ENCODE peak calls at places on chromosomes 7 and 10, in nine cellular contexts. I is CD14-positive monocyte, R is foreskin keratinocyte, X is endodermal cell, Q is heart right ventricle, D is cardiac muscle cell, S is GM10248, L is PC-9, H is osteocyte. A is an unnamed sample.

GRCh38 chr10:125005312-125006187 is 63.6 kb downstream of the ZRANB1 start:
- DNase-seq in I (no peak), R (no peak), X (no peak), Q (no peak), D (no peak), S (no peak), L (no peak), H (no peak), A (no peak)

GRCh38 chr10:124025638-124026336 is 67.6 kb downstream of the CHST15 start:
- DNase-seq in I (peak), R (no peak), X (peak), Q (no peak), D (peak), S (no peak), L (no peak), H (no peak), A (no peak)

GRCh38 chr10:93058139-93058538 is 2.5 kb upstream of the CYP26C1 start:
- DNase-seq in I (no peak), R (no peak), X (no peak), Q (no peak), D (no peak), S (no peak), L (no peak), H (no peak), A (no peak)

GRCh38 chr7:120460928-120461327 is 188.0 kb downstream of the KCND2 start:
- DNase-seq in I (no peak), R (no peak), X (peak), Q (no peak), D (no peak), S (no peak), L (no peak), H (no peak), A (no peak)

GRCh38 chr7:117673839-117674238 is 194.0 kb downstream of the CFTR start:
- DNase-seq in I (no peak), R (peak), X (no peak), Q (no peak), D (peak), S (peak), L (no peak), H (no peak), A (no peak)

GRCh38 chr7:13850185-13850752 is 139.2 kb downstream of the ETV1 start:
- DNase-seq in I (peak), R (peak), X (peak), Q (no peak), D (peak), S (peak), L (peak), H (no peak), A (no peak)

GRCh38 chr7:2638224-2638991 is 6.6 kb downstream of the TTYH3 start:
- DNase-seq in I (no peak), R (no peak), X (no peak), Q (peak), D (peak), S (no peak), L (no peak), H (no peak), A (no peak)

GRCh38 chr7:123522061-123522460 is 12.3 kb downstream of the IQUB start:
- DNase-seq in I (no peak), R (no peak), X (no peak), Q (no peak), D (no peak), S (no peak), L (peak), H (no peak), A (no peak)

GRCh38 chr7:85750454-85750949 is 563.6 kb upstream of the SEMA3D start:
- DNase-seq in I (no peak), R (no peak), X (peak), Q (no peak), D (peak), S (peak), L (no peak), H (no peak), A (no peak)

GRCh38 chr7:116231543-116232401 is 21.4 kb downstream of the TES start:
- DNase-seq in I (no peak), R (no peak), X (no peak), Q (no peak), D (peak), S (no peak), L (no peak), H (no peak), A (no peak)

GRCh38 chr10:114025610-114026130 is 18.0 kb upstream of the ADRB1 start:
- DNase-seq in I (no peak), R (no peak), X (no peak), Q (no peak), D (no peak), S (no peak), L (no peak), H (no peak), A (no peak)

GRCh38 chr10:114027951-114028350 is 15.7 kb upstream of the ADRB1 start:
- DNase-seq in I (no peak), R (no peak), X (no peak), Q (no peak), D (no peak), S (no peak), L (no peak), H (no peak), A (no peak)

GRCh38 chr10:114027041-114027394 is 16.6 kb upstream of the ADRB1 start:
- DNase-seq in I (no peak), R (no peak), X (no peak), Q (no peak), D (no peak), S (no peak), L (no peak), H (no peak), A (no peak)

GRCh38 chr10:114024876-114025609 is 18.6 kb upstream of the ADRB1 start:
- DNase-seq in I (peak), R (no peak), X (no peak), Q (no peak), D (peak), S (peak), L (peak), H (no peak), A (no peak)

DNA sequence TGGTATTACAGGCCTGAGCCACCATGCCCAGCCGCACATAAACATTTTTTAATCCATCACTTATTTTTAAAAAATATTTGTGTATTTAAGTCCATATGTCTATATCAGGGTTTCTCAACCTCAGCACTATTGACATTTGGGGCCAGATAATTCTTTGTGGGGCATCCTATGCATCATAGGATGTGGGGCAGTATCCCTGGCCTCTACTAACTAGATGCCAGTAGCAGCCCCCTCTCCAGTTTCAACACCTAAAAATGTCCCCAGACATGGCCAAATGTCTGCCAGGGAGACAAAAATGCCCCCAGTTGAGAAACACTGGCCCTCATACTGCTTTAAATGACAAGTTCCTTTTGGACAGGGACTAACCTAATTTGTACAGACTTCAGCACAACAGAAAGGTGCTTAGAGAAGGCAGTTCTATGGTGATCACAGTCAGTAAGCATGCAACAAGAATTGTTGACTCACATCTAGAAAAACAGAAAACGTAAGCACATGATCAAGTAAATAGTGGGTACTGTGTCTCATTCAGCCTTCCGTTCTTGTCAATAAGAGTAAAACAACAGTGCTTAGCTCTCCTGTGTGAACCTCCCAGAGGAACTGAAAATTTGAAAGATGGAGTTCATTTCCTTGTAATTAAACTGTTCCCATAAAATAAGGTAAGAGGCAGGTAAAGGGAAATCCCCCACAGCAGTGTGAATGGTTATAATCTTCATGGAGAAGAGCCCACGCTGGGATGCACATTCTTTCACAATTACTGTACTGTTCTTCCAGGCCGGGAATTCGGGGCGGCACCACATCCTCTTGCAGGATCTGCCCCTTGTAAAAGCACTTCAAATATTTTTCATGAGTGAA is 17.3 kb upstream of the ADRB1 start:
- DNase-seq in I (no peak), R (peak), X (peak), Q (no peak), D (peak), S (peak), L (peak), H (no peak), A (no peak)
- TF ChIP-seq CTCF in I (no peak), R (no peak), X (no peak), Q (no peak), D (no peak), S (no peak), L (no peak), H (no peak), A (no peak)

DNA sequence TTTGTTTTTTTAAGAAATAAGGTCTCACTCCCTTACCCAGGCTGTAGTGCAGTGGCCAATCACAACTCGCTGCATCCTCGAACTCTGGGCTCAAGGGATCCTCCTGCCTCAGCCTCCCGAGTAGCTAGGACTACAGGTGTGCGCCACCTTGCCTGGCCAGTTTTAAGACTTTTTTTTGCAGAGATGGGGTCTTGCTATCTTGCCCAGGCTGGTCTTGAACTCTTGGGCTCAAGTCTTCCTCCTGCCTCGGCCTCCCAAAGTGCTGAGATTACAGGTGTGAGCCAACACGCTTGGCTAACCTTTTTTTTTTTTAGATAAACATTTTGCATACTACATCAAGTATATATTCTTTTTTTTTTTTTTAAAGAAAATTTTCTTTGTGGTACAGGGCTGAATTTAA is 18.2 kb downstream of the SEC23IP start:
- DNase-seq in I (no peak), R (no peak), X (no peak), Q (no peak), D (no peak), S (no peak), L (no peak), H (no peak), A (no peak)
- TF ChIP-seq CTCF in I (no peak), R (no peak), X (no peak), Q (no peak), D (no peak), S (no peak), L (no peak), H (no peak), A (no peak)

GRCh38 chr10:75540357-75541335 is 109.2 kb downstream of the LRMDA start:
- DNase-seq in I (no peak), R (no peak), X (no peak), Q (no peak), D (no peak), S (no peak), L (no peak), H (no peak), A (no peak)
- TF ChIP-seq CTCF in I (peak), R (peak), X (peak), Q (peak), D (no peak), S (no peak), L (peak), H (no peak), A (peak)

GRCh38 chr10:69674786-69675185 is 44.7 kb downstream of the FAM241B start:
- DNase-seq in I (no peak), R (no peak), X (no peak), Q (no peak), D (no peak), S (no peak), L (no peak), H (no peak), A (no peak)

GRCh38 chr10:69666756-69667155 is 36.7 kb downstream of the FAM241B start:
- DNase-seq in I (no peak), R (no peak), X (no peak), Q (no peak), D (no peak), S (no peak), L (no peak), H (no peak), A (no peak)

GRCh38 chr10:69665457-69666320 is 35.6 kb downstream of the FAM241B start:
- DNase-seq in I (no peak), R (no peak), X (no peak), Q (no peak), D (no peak), S (no peak), L (no peak), H (no peak), A (no peak)

GRCh38 chr10:69668722-69669121 is 38.7 kb downstream of the FAM241B start:
- DNase-seq in I (no peak), R (no peak), X (no peak), Q (no peak), D (no peak), S (no peak), L (no peak), H (no peak), A (no peak)

GRCh38 chr10:69669408-69669807 is 39.4 kb downstream of the FAM241B start:
- DNase-seq in I (no peak), R (no peak), X (no peak), Q (no peak), D (no peak), S (no peak), L (no peak), H (no peak), A (no peak)
- TF ChIP-seq CTCF in I (no peak), R (no peak), X (no peak), Q (no peak), D (no peak), S (no peak), L (no peak), H (no peak), A (no peak)

GRCh38 chr7:7567898-7568531 is 1.3 kb downstream of the MIOS start:
- DNase-seq in I (no peak), R (no peak), X (no peak), Q (no peak), D (no peak), S (no peak), L (peak), H (no peak), A (no peak)
- TF ChIP-seq CTCF in I (no peak), R (no peak), X (no peak), Q (no peak), D (no peak), S (no peak), L (no peak), H (no peak), A (no peak)

GRCh38 chr7:29564455-29565185 is 985 bp downstream of the PRR15 start:
- DNase-seq in I (no peak), R (peak), X (peak), Q (peak), D (peak), S (no peak), L (peak), H (no peak), A (peak)
- TF ChIP-seq CTCF in I (no peak), R (no peak), X (no peak), Q (no peak), D (no peak), S (no peak), L (peak), H (no peak), A (peak)

DNA sequence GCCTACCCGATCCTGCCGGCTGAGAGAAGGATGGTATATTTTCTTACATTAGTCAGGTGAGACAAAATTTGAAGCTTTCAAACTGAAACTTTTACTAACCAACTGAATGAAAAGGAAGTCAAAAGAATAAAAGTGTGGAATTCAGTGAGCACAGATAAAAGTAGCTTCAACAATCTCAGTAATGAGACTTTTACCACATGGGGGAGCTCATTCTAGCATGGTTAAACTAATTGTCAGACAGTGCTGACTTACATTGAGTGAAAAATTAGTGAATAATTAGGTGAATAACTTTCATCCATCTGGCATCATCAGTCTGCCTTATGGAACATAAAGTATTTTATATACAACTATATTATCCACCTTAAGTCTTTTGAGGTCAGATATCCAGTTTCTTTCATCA is 8.4 kb downstream of the FAM237B start:
- DNase-seq in I (no peak), R (no peak), X (no peak), Q (no peak), D (peak), S (no peak), L (no peak), H (no peak), A (no peak)
- TF ChIP-seq CTCF in I (no peak), R (peak), X (peak), Q (peak), D (peak), S (peak), L (no peak), H (peak), A (no peak)

GRCh38 chr10:27285093-27285492 is 44.5 kb upstream of the ACBD5 start:
- DNase-seq in I (no peak), R (no peak), X (peak), Q (no peak), D (peak), S (no peak), L (no peak), H (no peak), A (no peak)
- TF ChIP-seq CTCF in I (no peak), R (peak), X (peak), Q (peak), D (peak), S (peak), L (no peak), H (peak), A (peak)

GRCh38 chr10:26857991-26858706 is 2.6 kb downstream of the ABI1 start:
- DNase-seq in I (no peak), R (no peak), X (no peak), Q (no peak), D (no peak), S (peak), L (no peak), H (no peak), A (no peak)
- TF ChIP-seq CTCF in I (no peak), R (peak), X (no peak), Q (no peak), D (no peak), S (no peak), L (no peak), H (no peak), A (no peak)

DNA sequence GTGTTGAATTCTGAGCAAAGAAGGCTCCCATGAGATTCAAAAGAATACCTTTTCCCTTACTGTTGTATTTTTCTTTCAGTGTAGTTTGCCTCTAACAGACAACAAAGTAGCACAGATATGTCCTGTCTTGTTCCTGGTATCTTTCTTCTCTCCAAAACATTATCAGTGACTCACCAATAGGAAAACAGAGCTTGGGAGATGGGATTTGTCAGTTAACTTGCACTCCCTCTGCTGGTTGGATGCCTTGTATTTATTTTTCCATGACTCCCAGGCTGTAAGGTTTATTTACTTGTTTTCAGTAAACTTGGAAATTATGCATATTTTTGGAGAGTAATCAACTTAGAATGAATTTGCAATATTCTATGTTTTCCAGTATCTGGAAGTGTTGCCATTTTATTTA is 129.7 kb downstream of the SAMD9 start:
- DNase-seq in I (no peak), R (peak), X (no peak), Q (no peak), D (peak), S (no peak), L (peak), H (no peak), A (no peak)
- TF ChIP-seq CTCF in I (no peak), R (peak), X (peak), Q (peak), D (peak), S (no peak), L (peak), H (peak), A (no peak)